ENCODE peak calls at places on chromosome 5, in four cellular contexts. Q is mammary epithelial cell, N is HCT116, A is GM12865. X is an unnamed sample.

GRCh38 chr5:110536120-110537115 is 190.1 kb downstream of the TMEM232 start:
- DNase-seq in A (no peak), N (no peak), Q (no peak), X (no peak)

GRCh38 chr5:3564827-3565560 is 30.6 kb upstream of the IRX1 start:
- DNase-seq in A (no peak), N (no peak), Q (no peak), X (no peak)

GRCh38 chr5:154107010-154107409 is 68.2 kb downstream of the MFAP3 start:
- DNase-seq in N (no peak), Q (no peak), A (no peak), X (no peak)

GRCh38 chr5:32504923-32505596 is 60.5 kb upstream of the ZFR start:
- DNase-seq in Q (no peak), A (no peak), N (no peak), X (no peak)

GRCh38 chr5:37739817-37740261 is 100.0 kb downstream of the GDNF start:
- DNase-seq in Q (no peak), A (no peak), N (no peak), X (no peak)

GRCh38 chr5:54655761-54656160 is 138.2 kb downstream of the SNX18 start:
- DNase-seq in N (no peak), A (no peak), Q (no peak), X (no peak)

GRCh38 chr5:148075529-148075928 is 11.7 kb downstream of the SPINK5 start:
- DNase-seq in N (no peak), Q (no peak), A (no peak), X (no peak)

GRCh38 chr5:55418994-55419991 is 111.5 kb downstream of the MTREX start:
- DNase-seq in N (no peak), Q (no peak), A (no peak), X (no peak)

GRCh38 chr5:147949711-147950573 is 43.6 kb upstream of the C5orf46 start:
- DNase-seq in Q (peak; percentile 44), N (peak; percentile 33), A (peak; percentile 35), X (peak; percentile 30)

GRCh38 chr5:145945620-145946111 is 9.3 kb downstream of the SH3RF2 start:
- DNase-seq in A (no peak), N (no peak), Q (no peak), X (no peak)

GRCh38 chr5:170028124-170028523 is 47.8 kb upstream of the INSYN2B start:
- DNase-seq in N (no peak), A (no peak), Q (no peak), X (no peak)

GRCh38 chr5:95846554-95847260 is 24.2 kb upstream of the GLRX start:
- DNase-seq in A (peak; percentile 83), Q (peak; percentile 67), N (no peak), X (peak; percentile 33)

GRCh38 chr5:111685969-111686368 is 71.0 kb downstream of the NREP start:
- DNase-seq in Q (no peak), A (peak; percentile 38), N (peak; percentile 16), X (no peak)

GRCh38 chr5:20514145-20514544 is 526.1 kb upstream of the CDH18 start:
- DNase-seq in N (no peak), Q (no peak), A (no peak), X (no peak)

GRCh38 chr5:140547508-140548299 is at the start of gene EIF4EBP3:
- DNase-seq in Q (peak; percentile 87), A (peak; percentile 90), N (peak; percentile 61), X (peak; percentile 97)

GRCh38 chr5:76689321-76690026 is 26.5 kb upstream of the F2R start:
- DNase-seq in Q (peak; percentile 81), N (peak; percentile 22), A (no peak), X (no peak)

GRCh38 chr5:36900279-36900678 is 23.7 kb downstream of the NIPBL start:
- DNase-seq in Q (no peak), N (no peak), A (no peak), X (no peak)

GRCh38 chr5:7392401-7393024 is 3.4 kb upstream of the ADCY2 start:
- DNase-seq in N (no peak), A (no peak), Q (no peak), X (peak; percentile 15)

GRCh38 chr5:142746532-142746931 is 23.6 kb upstream of the ARHGAP26 start:
- DNase-seq in N (no peak), Q (no peak), A (no peak), X (no peak)

GRCh38 chr5:118224546-118224945 is 763.8 kb downstream of the DTWD2 start:
- DNase-seq in A (no peak), N (no peak), Q (peak; percentile 11), X (no peak)

GRCh38 chr5:102958481-102959011 is 161.4 kb downstream of the GIN1 start:
- DNase-seq in N (peak; percentile 45), Q (peak; percentile 16), A (no peak), X (no peak)

GRCh38 chr5:166716856-166717492 is 1574.5 kb upstream of the WWC1 start:
- DNase-seq in A (no peak), N (no peak), Q (no peak), X (no peak)

GRCh38 chr5:72842816-72843215 is 26.4 kb downstream of the TNPO1 start:
- DNase-seq in N (peak; percentile 32), A (no peak), Q (peak; percentile 55), X (no peak)

GRCh38 chr5:143085319-143085917 is 315.2 kb downstream of the ARHGAP26 start:
- DNase-seq in N (no peak), A (no peak), Q (no peak), X (no peak)

GRCh38 chr5:164175083-164175482 is 669.7 kb downstream of the MAT2B start:
- DNase-seq in A (no peak), N (no peak), Q (peak; percentile 0), X (no peak)

GRCh38 chr5:153959134-153959957 is 79.4 kb downstream of the FAM114A2 start:
- DNase-seq in N (no peak), Q (no peak), A (no peak), X (no peak)

GRCh38 chr5:109145139-109145538 is 264.6 kb downstream of the PJA2 start:
- DNase-seq in N (no peak), A (no peak), Q (no peak), X (no peak)

GRCh38 chr5:109146611-109147010 is 263.2 kb downstream of the PJA2 start:
- DNase-seq in Q (no peak), N (no peak), A (no peak), X (no peak)

GRCh38 chr5:109143001-109143400 is 266.8 kb downstream of the PJA2 start:
- DNase-seq in A (no peak), Q (no peak), N (no peak), X (no peak)

GRCh38 chr5:109136906-109137305 is 272.9 kb downstream of the PJA2 start:
- DNase-seq in N (no peak), Q (no peak), A (no peak), X (no peak)

DNA sequence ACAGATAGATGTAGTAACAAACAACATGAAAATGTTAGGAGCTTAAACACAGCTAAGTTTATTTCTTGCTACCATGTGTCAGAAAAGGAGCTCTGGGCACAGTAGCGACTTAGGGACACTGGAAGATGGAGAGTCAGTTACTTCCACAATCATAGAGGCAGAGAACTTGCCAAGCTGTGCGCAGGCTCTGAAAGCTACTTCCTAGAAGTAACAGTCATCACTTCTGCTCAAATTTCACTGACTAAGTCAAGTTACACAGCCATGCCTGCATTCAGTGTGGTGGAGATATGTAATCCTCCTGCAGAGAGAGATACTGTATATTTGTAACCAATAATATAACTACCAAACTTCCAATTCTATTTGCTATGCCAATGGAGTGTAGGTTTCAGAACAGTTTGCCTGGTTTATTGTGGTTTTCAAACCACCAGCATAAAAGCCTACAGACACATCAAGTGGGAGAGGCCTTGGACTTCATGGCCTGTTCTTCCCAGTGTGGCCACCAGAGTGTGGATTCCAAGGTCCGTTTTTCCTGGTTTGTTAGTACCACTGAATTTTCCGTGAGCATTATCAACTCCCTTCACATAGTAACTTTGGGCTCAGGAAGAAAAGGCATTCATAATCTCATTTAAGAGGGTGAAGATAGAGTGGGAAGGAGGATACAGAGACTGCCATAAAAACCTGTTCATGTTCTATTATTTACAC is 268.1 kb downstream of the PJA2 start:
- DNase-seq in A (no peak), N (no peak), Q (no peak), X (no peak)
- TF ChIP-seq CTCF in A (no peak), N (no peak), Q (no peak), X (peak; percentile 7)

GRCh38 chr5:149487672-149488071 is 63.6 kb downstream of the CSNK1A1 start:
- DNase-seq in Q (no peak), N (no peak), A (no peak), X (no peak)

GRCh38 chr5:149486726-149487635 is 64.3 kb downstream of the CSNK1A1 start:
- DNase-seq in Q (peak; percentile 86), A (no peak), N (no peak), X (no peak)

GRCh38 chr5:149490599-149491187 is 60.5 kb downstream of the CSNK1A1 start:
- DNase-seq in N (no peak), Q (no peak), A (no peak), X (no peak)

GRCh38 chr5:149489605-149490037 is 61.6 kb downstream of the CSNK1A1 start:
- DNase-seq in Q (no peak), A (no peak), N (no peak), X (peak; percentile 77)

DNA sequence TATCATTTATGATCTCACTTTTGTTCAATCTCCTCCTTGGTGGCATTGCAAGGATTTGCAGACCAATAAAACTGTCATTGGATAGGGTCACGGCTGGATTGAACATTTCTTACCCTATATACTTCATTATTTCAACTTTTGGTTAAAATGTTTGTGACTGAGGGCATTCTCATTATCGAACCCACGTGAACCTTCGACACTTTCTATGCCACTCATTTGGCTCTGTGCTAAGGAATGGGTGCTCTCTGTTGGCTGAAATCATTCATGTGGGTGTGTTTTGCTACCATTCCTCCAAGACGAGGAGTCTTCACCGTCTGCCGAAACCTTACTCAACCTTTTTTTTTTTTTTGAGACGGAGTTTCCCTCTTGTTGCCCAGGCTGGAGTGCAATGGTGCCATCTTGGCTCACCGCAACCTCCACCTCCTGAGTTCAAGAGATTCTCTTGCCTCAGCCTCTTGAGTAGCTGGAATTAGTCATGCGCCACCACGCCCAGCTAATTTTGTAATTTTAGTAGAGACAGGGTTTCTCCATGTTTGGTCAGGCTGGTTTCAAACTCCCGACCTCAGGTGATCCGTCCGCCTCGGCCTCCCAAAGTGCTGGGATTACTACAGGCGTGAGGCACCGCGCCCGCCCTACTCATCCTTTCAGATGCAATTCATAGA is 62.5 kb downstream of the CSNK1A1 start:
- DNase-seq in N (no peak), A (no peak), Q (peak; percentile 68), X (no peak)
- H3K4me3 ChIP-seq in N (no peak overlapping the region), A (no peak overlapping the region), Q (no peak overlapping the region), X (no peak overlapping the region)

GRCh38 chr5:34486160-34486765 is 169.9 kb upstream of the RAI14 start:
- DNase-seq in N (peak; percentile 69), A (peak; percentile 86), Q (peak; percentile 68), X (peak; percentile 73)

GRCh38 chr5:34488984-34489383 is 167.1 kb upstream of the RAI14 start:
- DNase-seq in N (no peak), Q (no peak), A (no peak), X (peak; percentile 66)

GRCh38 chr5:34487956-34488355 is 168.2 kb upstream of the RAI14 start:
- DNase-seq in Q (no peak), A (no peak), N (no peak), X (no peak)

GRCh38 chr5:34486808-34487201 is 169.3 kb upstream of the RAI14 start:
- DNase-seq in Q (no peak), A (no peak), N (no peak), X (no peak)

GRCh38 chr5:34487202-34487879 is 168.8 kb upstream of the RAI14 start:
- DNase-seq in N (no peak), A (no peak), Q (peak; percentile 84), X (peak; percentile 77)
- TF ChIP-seq CTCF in N (no peak), A (no peak), Q (no peak), X (no peak)

DNA sequence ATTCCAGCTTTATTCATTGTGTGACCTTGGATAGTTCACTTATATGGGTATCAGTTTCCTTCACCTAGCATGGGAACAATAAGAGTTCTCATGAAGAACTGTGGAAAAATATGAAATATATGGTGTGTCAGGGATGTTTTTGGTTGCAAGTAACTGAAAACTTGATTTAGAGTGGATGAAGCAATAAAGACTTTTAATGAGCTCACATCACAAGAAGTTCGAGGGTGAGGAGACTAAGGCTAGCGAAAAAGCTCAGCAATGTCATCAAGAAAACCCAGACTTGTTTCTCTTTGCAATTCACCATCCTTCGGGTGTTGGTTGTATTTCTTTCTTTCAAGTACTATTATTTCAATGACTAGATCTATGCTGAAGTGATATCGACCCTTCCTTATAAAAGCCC is 124.3 kb upstream of the STC2 start:
- DNase-seq in Q (no peak), A (no peak), N (no peak), X (no peak)
- H3K4me3 ChIP-seq in Q (no peak overlapping the region), A (no peak overlapping the region), N (no peak overlapping the region), X (no peak overlapping the region)